ENCODE peak calls at places on chromosomes 5 and 9, in six cellular contexts. W, D, A, I, X and C are unnamed samples.

GRCh38 chr9:97808972-97809371 is 44.1 kb upstream of the FOXE1 start:
- DNase-seq in W (no peak), D (no peak), A (no peak), I (no peak), X (no peak), C (no peak)

GRCh38 chr5:117943521-117943920 is 1044.8 kb downstream of the DTWD2 start:
- DNase-seq in W (no peak), D (no peak), A (no peak), I (no peak), X (no peak), C (peak)

GRCh38 chr9:120876842-120877240 is at the start of gene PHF19:
- DNase-seq in W (no peak), D (no peak), A (peak), I (peak), X (no peak), C (peak)

GRCh38 chr5:28862860-28863196 is 1824.4 kb upstream of the CDH9 start:
- DNase-seq in W (no peak), D (no peak), A (no peak), I (no peak), X (no peak), C (no peak)

GRCh38 chr9:86460211-86461002 is 106.2 kb upstream of the TUT7 start:
- DNase-seq in W (no peak), D (no peak), A (no peak), I (no peak), X (no peak), C (no peak)

GRCh38 chr5:119385136-119386128 is 29.6 kb downstream of the TNFAIP8 start:
- DNase-seq in W (no peak), D (no peak), A (no peak), I (no peak), X (no peak), C (no peak)

GRCh38 chr5:145942202-145942601 is 5.8 kb downstream of the SH3RF2 start:
- DNase-seq in W (no peak), D (no peak), A (no peak), I (no peak), X (peak), C (no peak)

GRCh38 chr9:109458453-109459211 is 39.5 kb downstream of the PTPN3 start:
- DNase-seq in W (no peak), D (no peak), A (no peak), I (no peak), X (no peak), C (no peak)

GRCh38 chr9:121196389-121196788 is 5.3 kb downstream of the RAB14 start:
- DNase-seq in W (no peak), D (no peak), A (no peak), I (no peak), X (no peak), C (no peak)

GRCh38 chr5:62316110-62316509 is 10.1 kb downstream of the KIF2A start:
- DNase-seq in W (no peak), D (no peak), A (no peak), I (no peak), X (no peak), C (no peak)

GRCh38 chr9:83449981-83450380 is 88.2 kb downstream of the FRMD3 start:
- DNase-seq in W (no peak), D (no peak), A (no peak), I (no peak), X (no peak), C (no peak)

GRCh38 chr5:79687911-79688310 is 1.7 kb upstream of the CMYA5 start:
- DNase-seq in W (no peak), D (no peak), A (no peak), I (no peak), X (no peak), C (no peak)

GRCh38 chr5:145960848-145961600 is 24.6 kb downstream of the SH3RF2 start:
- DNase-seq in W (no peak), D (no peak), A (no peak), I (no peak), X (no peak), C (no peak)

GRCh38 chr9:128753627-128754026 is 18.1 kb downstream of the ZER1 start:
- DNase-seq in W (no peak), D (no peak), A (no peak), I (no peak), X (no peak), C (no peak)

GRCh38 chr9:73011346-73011745 is 58.5 kb upstream of the ALDH1A1 start:
- DNase-seq in W (no peak), D (no peak), A (no peak), I (no peak), X (no peak), C (no peak)

GRCh38 chr9:113215142-113215541 is 5.9 kb downstream of the FKBP15 start:
- DNase-seq in W (no peak), D (peak), A (no peak), I (no peak), X (peak), C (no peak)

GRCh38 chr5:33343661-33344327 is 97.0 kb upstream of the TARS1 start:
- DNase-seq in W (no peak), D (peak), A (no peak), I (no peak), X (no peak), C (no peak)

GRCh38 chr9:81737871-81738507 is 48.6 kb upstream of the TLE1 start:
- DNase-seq in W (no peak), D (peak), A (no peak), I (no peak), X (peak), C (no peak)

GRCh38 chr5:54021413-54022155 is 288.8 kb downstream of the ARL15 start:
- DNase-seq in W (no peak), D (no peak), A (no peak), I (no peak), X (no peak), C (no peak)

GRCh38 chr5:103667068-103667467 is 104.5 kb upstream of the NUDT12 start:
- DNase-seq in W (no peak), D (no peak), A (no peak), I (no peak), X (no peak), C (no peak)

GRCh38 chr5:139952464-139953070 is 90.5 kb downstream of the NRG2 start:
- DNase-seq in W (no peak), D (no peak), A (peak), I (no peak), X (no peak), C (no peak)

GRCh38 chr5:95728494-95729114 is 2.5 kb upstream of the RHOBTB3 start:
- DNase-seq in W (no peak), D (no peak), A (no peak), I (no peak), X (no peak), C (no peak)

GRCh38 chr9:3040761-3041160 is 196.9 kb upstream of the PUM3 start:
- DNase-seq in W (no peak), D (no peak), A (no peak), I (no peak), X (no peak), C (no peak)

GRCh38 chr9:89863837-89864236 is 259.0 kb downstream of the GADD45G start:
- DNase-seq in W (no peak), D (no peak), A (peak), I (no peak), X (no peak), C (peak)

GRCh38 chr5:61735999-61736398 is 403.9 kb downstream of the ZSWIM6 start:
- DNase-seq in W (no peak), D (no peak), A (no peak), I (no peak), X (no peak), C (no peak)

GRCh38 chr9:81468084-81468595 is 221.2 kb downstream of the TLE1 start:
- DNase-seq in W (no peak), D (no peak), A (no peak), I (no peak), X (no peak), C (no peak)

GRCh38 chr5:142095035-142095434 is 13.5 kb upstream of the NDFIP1 start:
- DNase-seq in W (no peak), D (no peak), A (no peak), I (no peak), X (no peak), C (no peak)

GRCh38 chr9:90019596-90019995 is 414.8 kb downstream of the GADD45G start:
- DNase-seq in W (no peak), D (no peak), A (no peak), I (no peak), X (no peak), C (no peak)

GRCh38 chr5:119355636-119356383 is at the start of gene TNFAIP8:
- DNase-seq in W (peak), D (no peak), A (peak), I (peak), X (peak), C (peak)

GRCh38 chr5:92401492-92401891 is 1018.4 kb upstream of the ARRDC3 start:
- DNase-seq in W (no peak), D (no peak), A (no peak), I (no peak), X (peak), C (no peak)

GRCh38 chr5:36070687-36071571 is 4.2 kb upstream of the UGT3A2 start:
- DNase-seq in W (no peak), D (no peak), A (no peak), I (no peak), X (no peak), C (no peak)

GRCh38 chr5:159022178-159022556 is 77.5 kb downstream of the EBF1 start:
- DNase-seq in W (no peak), D (no peak), A (no peak), I (peak), X (peak), C (peak)

GRCh38 chr5:140228364-140228837 is 53.4 kb downstream of the CYSTM1 start:
- DNase-seq in W (no peak), D (no peak), A (no peak), I (no peak), X (no peak), C (no peak)

GRCh38 chr9:77094150-77094549 is 74.7 kb downstream of the FOXB2 start:
- DNase-seq in W (no peak), D (no peak), A (no peak), I (no peak), X (no peak), C (no peak)

GRCh38 chr5:119404033-119404432 is 48.2 kb downstream of the TNFAIP8 start:
- DNase-seq in W (no peak), D (no peak), A (no peak), I (no peak), X (no peak), C (no peak)

GRCh38 chr5:45225571-45226031 is 416.9 kb downstream of the MRPS30 start:
- DNase-seq in W (no peak), D (no peak), A (no peak), I (no peak), X (no peak), C (no peak)

GRCh38 chr5:79258801-79259200 is 22.9 kb downstream of the JMY start:
- DNase-seq in W (no peak), D (no peak), A (no peak), I (no peak), X (no peak), C (no peak)

GRCh38 chr5:77316871-77317661 is 106.6 kb downstream of the PDE8B start:
- DNase-seq in W (no peak), D (no peak), A (no peak), I (no peak), X (no peak), C (no peak)

GRCh38 chr9:134606951-134607733 is 34.5 kb upstream of the COL5A1 start:
- DNase-seq in W (no peak), D (peak), A (no peak), I (no peak), X (no peak), C (no peak)

GRCh38 chr5:2017540-2018389 is 135.0 kb upstream of the IRX4 start:
- DNase-seq in W (no peak), D (peak), A (no peak), I (no peak), X (no peak), C (no peak)
- TF ChIP-seq CTCF in W (peak), D (peak), A (peak), I (no peak), X (peak), C (peak)

DNA sequence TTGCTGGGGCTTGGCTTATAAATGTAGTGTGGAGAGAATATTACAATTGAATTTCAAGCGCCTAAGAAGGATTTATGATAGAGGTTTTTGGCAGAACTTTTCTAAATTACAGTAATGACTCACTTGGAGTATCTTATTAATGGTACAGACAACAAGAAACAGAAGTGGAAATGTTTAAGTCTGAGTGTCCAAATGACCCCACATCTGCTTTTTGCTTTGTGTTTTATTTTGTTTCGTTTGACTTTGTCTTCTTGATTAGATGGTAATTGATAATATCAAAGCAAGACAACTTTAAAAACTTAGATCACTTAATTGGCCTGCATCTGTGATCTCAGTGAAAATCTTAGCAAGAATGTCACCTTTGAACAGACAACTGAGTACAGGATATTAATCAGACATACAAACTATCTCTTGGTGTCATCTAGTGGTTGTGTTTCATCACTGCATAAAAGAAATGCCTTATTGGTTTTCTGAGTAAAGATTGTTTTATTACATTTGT is 577.4 kb downstream of the ISL1 start:
- DNase-seq in W (no peak), D (peak), A (no peak), I (no peak), X (peak), C (no peak)
- TF ChIP-seq CTCF in W (no peak), D (peak), A (peak), I (no peak), X (peak), C (peak)

GRCh38 chr9:111965566-111966019 is 69.0 kb downstream of the UGCG start:
- DNase-seq in W (no peak), D (peak), A (no peak), I (no peak), X (peak), C (no peak)
- TF ChIP-seq CTCF in W (no peak), D (peak), A (no peak), I (no peak), X (no peak), C (no peak)

DNA sequence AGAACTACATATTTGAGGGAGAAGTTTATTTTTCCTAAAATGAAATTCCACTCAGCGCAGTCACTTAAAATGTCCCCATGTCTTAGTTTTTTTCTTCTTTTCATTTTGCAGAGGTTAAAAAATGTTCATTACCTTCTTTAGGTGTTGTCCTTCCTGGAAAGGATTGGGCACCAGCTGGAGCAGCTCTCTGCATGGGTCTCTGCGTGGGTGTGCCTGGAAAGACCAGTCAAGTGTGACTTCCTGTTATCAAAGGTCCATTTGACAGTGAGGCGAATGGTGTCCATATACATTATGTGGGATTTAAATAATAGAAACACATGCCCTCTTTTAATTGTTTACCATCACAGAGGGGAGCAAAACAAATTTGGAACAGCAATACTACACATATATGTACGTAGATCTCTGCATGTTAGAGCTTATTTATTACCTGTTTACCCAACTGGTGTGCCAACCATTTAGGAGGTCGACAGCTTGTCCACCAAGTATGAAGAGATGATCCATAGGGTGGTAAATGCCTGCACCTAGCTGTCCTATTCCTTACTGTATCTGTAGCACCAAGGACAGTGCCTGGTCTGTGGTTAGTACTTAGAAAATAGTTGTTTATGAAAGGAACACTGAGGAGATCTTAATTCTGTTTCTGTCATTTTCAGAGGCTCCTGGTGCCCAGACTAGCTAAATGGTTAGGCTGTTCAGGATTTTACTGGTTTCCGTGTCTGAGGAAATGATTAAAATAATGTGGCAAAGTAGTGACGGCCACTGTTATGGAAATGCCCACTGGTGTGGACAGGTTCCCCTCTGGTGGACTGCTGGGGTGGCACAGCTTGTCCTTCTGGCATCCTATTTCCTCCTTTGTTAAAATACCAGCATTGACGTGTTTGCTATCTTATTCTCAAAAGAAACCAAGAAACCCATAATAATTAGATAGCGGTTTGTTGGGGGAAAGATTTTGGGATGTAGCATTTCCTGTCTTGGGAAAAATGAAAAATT is 200.4 kb downstream of the MAST4 start:
- DNase-seq in W (no peak), D (no peak), A (no peak), I (no peak), X (no peak), C (no peak)
- TF ChIP-seq CTCF in W (peak), D (peak), A (peak), I (no peak), X (peak), C (peak)